ENCODE peak calls at places on chromosomes 13 and 19, in four cellular contexts. One of them, this sample, is unnamed.

GRCh38 chr19:44718441-44719261 is 19.7 kb downstream of the CEACAM16 start:
- DNase-seq in NCI-H1105: no peak
- DNase-seq in activated CD4-positive, alpha-beta T cell treated with anti-CD3 and anti-CD28 coated beads, Interleukin-2, amount 50 U/mL, for 1 hour: no peak
- DNase-seq in nephron progenitor cell: peak; percentile 31
- DNase-seq in this sample: peak; percentile 36

GRCh38 chr19:38386968-38387549 is 775 bp downstream of the GGN start:
- DNase-seq in NCI-H1105: no peak
- DNase-seq in activated CD4-positive, alpha-beta T cell treated with anti-CD3 and anti-CD28 coated beads, Interleukin-2, amount 50 U/mL, for 1 hour: no peak
- DNase-seq in nephron progenitor cell: no peak
- DNase-seq in this sample: no peak

GRCh38 chr13:80305737-80306136 is 35.2 kb downstream of the SPRY2 start:
- DNase-seq in NCI-H1105: no peak
- DNase-seq in activated CD4-positive, alpha-beta T cell treated with anti-CD3 and anti-CD28 coated beads, Interleukin-2, amount 50 U/mL, for 1 hour: no peak
- DNase-seq in nephron progenitor cell: no peak
- DNase-seq in this sample: no peak

GRCh38 chr19:47781590-47782318 is 3.3 kb downstream of the SELENOW start:
- DNase-seq in NCI-H1105: no peak
- DNase-seq in activated CD4-positive, alpha-beta T cell treated with anti-CD3 and anti-CD28 coated beads, Interleukin-2, amount 50 U/mL, for 1 hour: no peak
- DNase-seq in nephron progenitor cell: no peak
- DNase-seq in this sample: no peak

GRCh38 chr19:55442372-55443044 is 592 bp downstream of the SHISA7 start:
- DNase-seq in NCI-H1105: peak; percentile 39
- DNase-seq in activated CD4-positive, alpha-beta T cell treated with anti-CD3 and anti-CD28 coated beads, Interleukin-2, amount 50 U/mL, for 1 hour: peak; percentile 30
- DNase-seq in nephron progenitor cell: no peak
- DNase-seq in this sample: no peak

GRCh38 chr19:964116-964520 is 20.0 kb upstream of the WDR18 start:
- DNase-seq in NCI-H1105: no peak
- DNase-seq in activated CD4-positive, alpha-beta T cell treated with anti-CD3 and anti-CD28 coated beads, Interleukin-2, amount 50 U/mL, for 1 hour: no peak
- DNase-seq in nephron progenitor cell: no peak
- DNase-seq in this sample: no peak

GRCh38 chr19:2110822-2111221 is 14.1 kb downstream of the IZUMO4 start:
- DNase-seq in NCI-H1105: no peak
- DNase-seq in activated CD4-positive, alpha-beta T cell treated with anti-CD3 and anti-CD28 coated beads, Interleukin-2, amount 50 U/mL, for 1 hour: no peak
- DNase-seq in nephron progenitor cell: no peak
- DNase-seq in this sample: no peak

GRCh38 chr13:113032291-113032690 is 63.3 kb downstream of the MCF2L start:
- DNase-seq in NCI-H1105: no peak
- DNase-seq in activated CD4-positive, alpha-beta T cell treated with anti-CD3 and anti-CD28 coated beads, Interleukin-2, amount 50 U/mL, for 1 hour: no peak
- DNase-seq in nephron progenitor cell: no peak
- DNase-seq in this sample: no peak

GRCh38 chr19:44142014-44142523 is 715 bp downstream of the ZNF234 start:
- DNase-seq in NCI-H1105: no peak
- DNase-seq in activated CD4-positive, alpha-beta T cell treated with anti-CD3 and anti-CD28 coated beads, Interleukin-2, amount 50 U/mL, for 1 hour: no peak
- DNase-seq in nephron progenitor cell: peak; percentile 18
- DNase-seq in this sample: no peak